ENCODE peak calls at places on chromosomes 7 and 10, in seven cellular contexts. V is A549, X is tibial nerve, W is stomach, B is upper lobe of left lung, K is sigmoid colon, T is GM12878. Z is an unnamed sample. For H3K4me1, the result is how much of the 10 kb centered on the place peaks cover.

GRCh38 chr10:118800920-118801319 is 46.1 kb upstream of the CACUL1 start:
- DNase-seq in K (no peak), X (peak), V (no peak), W (peak), T (no peak), B (no peak), Z (no peak)

GRCh38 chr7:135186841-135187253 is 16.3 kb upstream of the CYREN start:
- DNase-seq in W (peak), T (no peak), B (no peak), V (no peak), X (no peak), K (no peak), Z (no peak)

GRCh38 chr7:64882341-64883112 is 20.5 kb upstream of the ZNF273 start:
- DNase-seq in W (peak), B (peak), K (peak), V (no peak), X (peak), T (no peak), Z (peak)

GRCh38 chr10:81920213-81920829 is 45.3 kb downstream of the NRG3 start:
- DNase-seq in K (no peak), T (no peak), X (no peak), W (no peak), B (no peak), V (peak), Z (no peak)

GRCh38 chr7:127535546-127536425 is 49.6 kb downstream of the GCC1 start:
- DNase-seq in V (no peak), B (no peak), W (no peak), K (no peak), T (no peak), X (no peak), Z (no peak)

GRCh38 chr10:63084690-63085377 is 48.3 kb upstream of the NRBF2 start:
- DNase-seq in X (no peak), W (no peak), V (no peak), B (no peak), K (no peak), T (no peak), Z (no peak)

GRCh38 chr7:2405601-2406345 is 2.4 kb downstream of the CHST12 start:
- DNase-seq in K (no peak), B (no peak), W (no peak), T (peak), X (no peak), V (no peak), Z (no peak)

GRCh38 chr7:19080076-19080475 is 37.4 kb downstream of the TWIST1 start:
- DNase-seq in X (no peak), B (no peak), W (no peak), T (no peak), V (no peak), K (no peak), Z (no peak)

GRCh38 chr7:100489824-100490223 is 6.1 kb downstream of the NYAP1 start:
- DNase-seq in V (peak), T (no peak), B (no peak), W (peak), K (no peak), X (no peak), Z (peak)

GRCh38 chr7:42074079-42074478 is 162.9 kb downstream of the GLI3 start:
- DNase-seq in X (no peak), B (no peak), V (no peak), T (no peak), K (no peak), W (no peak), Z (no peak)

GRCh38 chr7:154928136-154929005 is 74.6 kb downstream of the PAXIP1 start:
- DNase-seq in B (no peak), K (no peak), W (peak), V (peak), T (peak), X (peak), Z (peak)

GRCh38 chr10:89684604-89685003 is 16.8 kb upstream of the KIF20B start:
- DNase-seq in B (no peak), W (no peak), V (no peak), T (no peak), X (no peak), K (no peak), Z (no peak)

DNA sequence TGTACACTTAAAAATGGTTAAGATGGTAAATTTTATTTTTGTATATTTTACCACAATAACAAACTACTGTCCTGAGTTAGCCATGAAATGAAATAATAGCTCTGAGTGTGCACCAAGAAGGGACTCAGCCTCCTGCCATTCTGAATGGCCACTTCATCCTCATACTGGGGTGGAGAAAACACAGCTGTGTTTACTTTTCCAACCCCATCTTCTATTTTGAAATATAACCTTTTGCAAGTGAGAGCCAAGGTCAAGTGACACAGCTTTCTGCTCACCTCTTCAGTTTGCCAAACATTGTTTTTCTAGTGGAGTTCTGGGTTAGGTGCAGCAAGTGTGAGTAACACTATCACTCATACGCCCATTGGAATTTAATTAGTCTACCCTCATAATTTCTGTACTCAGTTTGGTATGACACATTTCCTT is 107.4 kb upstream of the GLCCI1 start:
- DNase-seq in W (no peak), X (peak), V (peak), B (peak), T (no peak), K (no peak), Z (no peak)
- TF ChIP-seq POLR2A in W (no peak), X (no peak), V (no peak), B (no peak), T (no peak), K (no peak), Z (no peak)

DNA sequence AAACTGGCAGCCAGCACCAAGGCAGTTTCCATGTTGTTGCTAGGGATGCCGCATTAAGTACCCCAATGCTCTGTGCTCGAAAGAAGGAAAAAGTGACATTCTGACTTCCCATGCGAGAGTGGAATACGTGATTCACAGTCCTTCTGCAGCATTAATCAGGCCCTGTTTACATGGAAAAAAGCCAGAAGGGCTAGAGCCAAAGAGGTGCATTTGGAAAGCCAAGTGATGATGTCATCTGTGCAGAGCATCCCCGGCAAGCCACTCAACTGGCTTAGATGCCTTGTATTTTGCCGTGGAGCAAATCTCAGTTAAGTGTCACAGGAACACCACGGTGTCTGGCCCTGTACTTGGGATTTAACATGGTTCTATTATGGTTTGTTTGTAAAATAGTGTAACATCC is 258.4 kb downstream of the GATA3 start:
- DNase-seq in X (no peak), K (no peak), T (no peak), V (no peak), W (no peak), B (no peak), Z (no peak)
- TF ChIP-seq EP300 in X (no peak), K (no peak), T (no peak), V (no peak), W (no peak), B (no peak), Z (no peak)

GRCh38 chr7:830069-830468 is 2.2 kb upstream of the SUN1 start:
- DNase-seq in B (no peak), V (no peak), W (no peak), X (no peak), K (no peak), T (no peak), Z (no peak)
- H3K4me1 ChIP-seq in B (half or more), V (under half), W (half or more), X (half or more), K (half or more), T (under half), Z (under half)

DNA sequence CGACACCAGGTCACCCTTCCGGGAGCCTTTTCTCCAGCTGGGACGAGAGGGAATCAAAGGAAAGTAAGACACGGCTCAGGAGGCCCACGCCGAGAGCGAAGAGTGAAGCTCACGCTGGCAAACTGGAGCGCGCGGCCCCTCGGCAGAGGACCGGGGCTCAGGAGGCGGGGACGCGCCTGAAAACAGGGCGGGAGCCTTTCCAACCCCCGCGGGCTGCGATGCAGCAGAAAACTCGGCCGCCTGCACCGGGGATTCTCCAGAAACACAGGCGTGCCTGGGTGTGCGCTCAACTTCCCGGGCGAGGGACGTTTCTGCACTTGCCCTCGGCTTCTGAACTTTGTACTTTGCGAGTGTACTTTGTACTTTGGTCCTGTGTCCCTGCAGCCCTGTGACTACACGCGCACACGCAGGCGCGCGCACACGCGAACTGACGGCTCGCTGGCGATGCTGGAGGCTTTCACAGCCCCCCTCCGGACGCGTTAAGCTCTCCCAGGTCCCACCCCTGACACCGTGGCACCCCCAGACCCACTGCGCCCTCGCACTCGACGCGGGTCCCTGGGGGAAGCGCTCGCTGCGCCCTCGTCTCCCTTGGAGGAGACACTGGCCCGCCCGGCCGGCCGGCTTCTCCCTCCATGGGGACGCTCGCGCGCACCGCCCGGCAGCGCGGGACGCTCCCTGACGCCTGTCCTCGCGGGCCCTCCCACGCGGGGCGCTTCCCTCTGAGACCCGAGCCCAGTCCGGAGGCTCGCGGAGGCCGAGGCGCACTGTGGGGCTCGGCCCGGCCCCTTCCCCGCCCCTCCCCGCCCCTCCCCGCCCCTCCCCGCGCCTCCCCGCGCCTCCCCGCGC is 588 bp upstream of the PAOX start:
- DNase-seq in K (peak), V (peak), X (peak), T (no peak), B (peak), W (peak), Z (peak)
- TF ChIP-seq POLR2A in K (peak), V (peak), X (peak), T (peak), B (no peak), W (no peak), Z (no peak)

DNA sequence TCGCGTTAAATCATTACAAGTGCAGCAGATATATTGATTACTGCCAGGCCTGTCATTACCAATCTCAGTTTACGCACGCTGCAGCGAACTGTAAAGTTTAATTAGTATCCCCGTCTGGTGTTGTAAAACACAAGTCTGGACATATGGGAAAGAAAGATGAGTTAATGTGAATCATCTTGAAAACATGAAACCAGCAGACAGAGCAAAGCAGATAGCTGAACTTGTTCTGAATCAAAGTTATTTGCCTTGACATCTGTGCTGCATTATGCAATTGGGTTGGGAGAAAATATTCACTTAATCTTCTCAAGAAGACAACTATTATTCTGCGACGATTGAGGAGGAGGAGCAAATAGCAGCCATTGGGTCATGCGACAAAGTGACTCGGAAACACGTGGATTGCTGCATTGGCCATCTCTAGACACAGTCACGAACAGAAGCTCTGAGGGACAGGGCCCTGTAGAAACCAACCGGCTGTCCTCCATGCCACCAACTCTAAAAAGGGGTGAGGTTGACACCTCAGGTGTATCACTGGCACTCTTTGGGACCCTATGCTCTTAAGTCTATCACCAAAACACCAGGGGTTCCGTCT is 156.3 kb upstream of the C7orf33 start:
- DNase-seq in K (no peak), X (no peak), B (no peak), V (no peak), W (no peak), T (no peak), Z (no peak)
- TF ChIP-seq EP300 in K (no peak), X (no peak), B (no peak), V (no peak), W (no peak), T (no peak), Z (no peak)

GRCh38 chr10:124534821-124535601 is 73.4 kb downstream of the LHPP start:
- DNase-seq in V (no peak), W (no peak), T (no peak), K (no peak), B (no peak), X (no peak), Z (no peak)

GRCh38 chr10:124537166-124537725 is 75.6 kb downstream of the LHPP start:
- DNase-seq in T (no peak), B (no peak), V (no peak), W (no peak), X (no peak), K (no peak), Z (peak)

GRCh38 chr10:124534231-124534798 is 72.7 kb downstream of the LHPP start:
- DNase-seq in X (no peak), T (no peak), K (peak), V (no peak), B (peak), W (peak), Z (peak)

GRCh38 chr10:124536496-124537050 is 75.0 kb downstream of the LHPP start:
- DNase-seq in B (no peak), X (no peak), K (no peak), W (no peak), V (no peak), T (no peak), Z (no peak)

GRCh38 chr10:124535731-124536495 is 74.3 kb downstream of the LHPP start:
- DNase-seq in W (no peak), K (no peak), B (no peak), V (no peak), T (no peak), X (no peak), Z (no peak)
- H3K4me1 ChIP-seq in W (under half), K (under half), B (under half), V (under half), T (under half), X (under half), Z (under half)

DNA sequence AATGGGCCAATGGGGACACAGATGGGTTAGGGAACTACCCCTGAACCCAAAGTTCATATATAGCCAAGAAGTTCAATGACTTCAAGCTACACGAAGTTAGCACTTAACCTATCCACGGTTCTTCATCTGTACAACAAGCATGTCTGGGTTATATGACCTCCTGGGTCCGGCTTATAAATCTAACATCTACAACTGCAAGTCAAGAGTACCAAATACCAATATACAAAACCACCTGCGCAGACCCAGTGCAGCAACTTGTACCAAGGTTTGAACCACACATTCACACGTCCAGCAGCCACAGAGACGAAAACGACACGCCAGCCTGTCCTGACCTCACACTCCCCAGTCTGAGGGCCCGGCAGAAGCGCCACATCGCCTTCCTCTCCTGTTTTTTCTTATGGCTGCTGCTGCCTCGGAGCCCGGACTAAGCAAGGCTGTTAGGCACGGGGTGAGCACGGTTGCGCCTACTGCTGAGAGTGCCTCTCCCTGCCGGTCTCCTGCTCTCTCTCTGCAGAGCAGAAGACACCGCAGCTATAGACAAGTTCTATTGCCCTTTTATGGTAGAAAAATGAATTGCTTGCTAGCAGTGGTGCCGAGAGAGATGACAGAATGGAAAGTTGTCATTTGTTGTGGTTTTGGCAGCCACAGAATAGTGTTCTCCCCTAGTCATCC is 86.3 kb downstream of the RNF216 start:
- DNase-seq in T (peak), W (no peak), B (peak), X (no peak), V (no peak), K (peak), Z (no peak)
- TF ChIP-seq POLR2A in T (peak), W (peak), B (no peak), X (no peak), V (no peak), K (peak), Z (no peak)

Z was measured in ovary.